ENCODE peak calls at places on chromosomes 16 and 17, in four cellular contexts. K is GM12878, S is H1, H is K562. X is an unnamed sample.

GRCh38 chr16:84058211-84058610 is 15.6 kb upstream of the SLC38A8 start:
- DNase-seq in K (no peak), S (no peak), H (no peak), X (no peak)

GRCh38 chr17:43219746-43220380 is 8.2 kb downstream of the TMEM106A start:
- DNase-seq in K (no peak), S (peak; percentile 10), H (no peak), X (no peak)

GRCh38 chr17:77178050-77178449 is 37.3 kb downstream of the SEC14L1 start:
- DNase-seq in K (no peak), S (no peak), H (no peak), X (no peak)

GRCh38 chr17:4566785-4567184 is 6.4 kb upstream of the GGT6 start:
- DNase-seq in K (no peak), S (peak; percentile 85), H (peak; percentile 52), X (peak; percentile 39)

GRCh38 chr17:62206550-62206949 is 141.5 kb upstream of the MED13 start:
- DNase-seq in K (no peak), S (no peak), H (no peak), X (no peak)

GRCh38 chr16:72371307-72372081 is 199.5 kb upstream of the PMFBP1 start:
- DNase-seq in K (no peak), S (no peak), H (no peak), X (peak; percentile 25)

GRCh38 chr17:42783062-42783777 is 2.8 kb downstream of the WNK4 start:
- DNase-seq in K (no peak), S (no peak), H (no peak), X (peak; percentile 83)

GRCh38 chr16:67185003-67185865 is 1.5 kb upstream of the MATCAP1 start:
- DNase-seq in K (no peak), S (peak; percentile 97), H (peak; percentile 71), X (peak; percentile 91)

DNA sequence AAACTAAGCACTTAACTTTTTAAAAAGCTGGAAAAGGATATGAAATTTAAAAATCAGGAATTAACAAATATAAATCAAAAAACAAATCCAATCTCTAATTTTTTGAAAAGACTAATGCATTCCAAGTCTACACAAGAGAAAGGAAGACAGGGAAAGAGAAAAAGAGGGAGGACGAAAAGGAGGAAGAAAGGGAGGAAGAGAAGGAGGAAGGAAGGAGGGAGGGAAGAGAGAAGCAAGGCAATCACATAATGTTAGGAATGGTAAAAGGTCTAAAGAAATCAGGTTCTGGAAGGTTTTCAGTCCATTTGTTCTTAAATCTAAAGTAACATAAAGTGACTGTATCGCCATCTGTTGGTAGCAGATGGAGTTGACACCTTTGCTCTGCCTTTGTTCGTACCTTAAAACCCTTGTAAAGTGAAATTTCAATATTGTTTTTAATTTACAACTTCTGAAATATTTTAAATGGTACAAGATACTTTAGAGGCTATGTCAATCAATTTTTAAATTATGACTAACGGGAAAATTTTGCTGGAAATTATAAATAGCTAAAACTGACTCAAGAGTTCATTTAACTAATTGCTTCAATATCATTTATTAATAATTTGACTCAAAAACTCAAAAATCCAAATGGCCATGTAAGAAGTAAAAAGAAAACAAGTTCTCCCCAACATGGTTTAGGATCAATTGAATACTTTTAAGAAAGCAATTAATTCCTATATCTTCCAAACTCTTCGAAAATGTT is 20.4 kb upstream of the CDYL2 start:
- DNase-seq in K (peak; percentile 7), S (no peak), H (peak; percentile 47), X (peak; percentile 67)
- TF ChIP-seq CHD1 in K (no peak), S (no peak), H (no peak), X (no peak)

GRCh38 chr17:67879662-67880061 is 54.4 kb downstream of the BPTF start:
- DNase-seq in K (no peak), S (no peak), H (no peak), X (no peak)

GRCh38 chr17:67884766-67885165 is 59.5 kb downstream of the BPTF start:
- DNase-seq in K (no peak), S (no peak), H (no peak), X (no peak)

DNA sequence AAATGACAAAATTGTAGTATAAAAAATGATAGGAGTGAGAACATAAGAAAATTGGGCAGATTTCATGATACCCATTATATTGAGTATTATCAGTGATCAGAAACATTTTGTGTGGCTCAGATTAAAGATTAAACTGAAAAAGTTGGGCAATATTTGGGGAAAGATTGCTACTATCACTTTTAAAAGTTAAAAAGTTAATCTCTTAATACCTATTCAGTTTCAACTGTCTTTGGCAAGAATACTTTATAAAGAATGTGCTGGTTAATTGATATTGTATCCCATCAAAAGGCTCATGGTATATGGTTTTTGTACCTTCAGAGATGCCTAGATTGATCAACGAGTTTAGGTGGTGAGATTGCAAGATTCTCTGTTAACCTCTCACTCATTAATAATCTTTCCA is 55.8 kb downstream of the BPTF start:
- DNase-seq in K (no peak), S (no peak), H (no peak), X (no peak)
- TF ChIP-seq CHD1 in K (no peak), S (no peak), H (no peak), X (no peak)

DNA sequence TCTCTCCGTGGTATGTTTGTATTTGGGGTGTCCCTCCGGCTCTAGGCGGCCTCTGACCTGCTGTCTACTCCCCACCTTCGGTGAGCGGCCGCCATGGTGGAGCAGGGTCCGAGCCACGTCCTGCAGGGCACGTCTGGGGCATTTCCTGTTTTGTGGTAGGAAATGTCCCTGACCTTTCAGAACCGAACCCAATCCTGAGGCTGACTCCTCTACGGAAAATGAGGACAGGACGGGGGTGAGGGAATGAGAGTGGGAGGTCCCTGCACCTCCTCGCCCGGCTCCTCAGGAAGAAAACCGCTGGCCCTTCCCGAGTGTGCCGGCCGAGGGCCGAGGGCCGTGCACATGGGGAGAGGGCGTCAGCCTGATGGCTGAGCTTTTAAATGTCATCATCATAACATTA is 45.8 kb downstream of the WDR45B start:
- DNase-seq in K (no peak), S (no peak), H (no peak), X (no peak)
- TF ChIP-seq CHD1 in K (no peak), S (no peak), H (no peak), X (no peak)

GRCh38 chr16:10688291-10688690 is 6.4 kb downstream of the TEKT5 start:
- DNase-seq in K (no peak), S (no peak), H (no peak), X (no peak)
- TF ChIP-seq CHD1 in K (no peak), S (no peak), H (no peak), X (no peak)

DNA sequence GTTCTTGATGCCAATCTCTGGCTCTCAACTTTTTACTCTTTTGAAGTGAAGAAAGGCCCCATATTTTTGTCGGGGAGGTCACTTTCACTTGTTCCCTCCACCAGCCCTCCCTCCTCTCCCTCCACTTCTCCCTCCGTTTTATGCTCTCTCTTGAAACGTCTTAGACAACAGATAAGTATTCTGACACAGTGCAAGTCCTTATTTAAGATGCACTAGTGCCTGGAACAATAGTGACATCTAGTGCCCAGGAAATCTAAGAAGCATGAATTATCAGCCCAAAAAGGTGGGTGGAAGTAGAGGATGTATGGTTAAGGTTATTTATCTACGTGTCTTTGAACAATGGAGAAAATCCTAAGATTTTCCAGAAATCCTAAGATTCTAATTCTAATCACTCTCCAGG is 17.9 kb downstream of the PSME3IP1 start:
- DNase-seq in K (no peak), S (no peak), H (no peak), X (peak; percentile 83)
- TF ChIP-seq CHD1 in K (no peak), S (no peak), H (no peak), X (no peak)

GRCh38 chr17:79667746-79668145 is 56.9 kb upstream of the RBFOX3 start:
- DNase-seq in K (no peak), S (no peak), H (no peak), X (no peak)
- TF ChIP-seq CHD1 in K (no peak), S (no peak), H (no peak), X (no peak)

GRCh38 chr17:27586203-27586701 is 44.7 kb upstream of the LGALS9 start:
- DNase-seq in K (no peak), S (no peak), H (no peak), X (peak; percentile 87)
- TF ChIP-seq CHD1 in K (no peak), S (no peak), H (no peak), X (no peak)

X was measured in IMR-90.